ENCODE peak calls at places on chromosomes 1 and 21, in five cellular contexts. X is ovary; W is heart left ventricle; T is CD8-positive, alpha-beta T cell; M is thoracic aorta. N is an unnamed sample.

GRCh38 chr1:220336391-220337065 is 64.3 kb upstream of the RAB3GAP2 start:
- DNase-seq in X (no peak), T (no peak), M (no peak), W (no peak), N (no peak)

GRCh38 chr1:2834741-2835564 is 33.5 kb upstream of the TTC34 start:
- DNase-seq in M (no peak), X (no peak), W (no peak), T (no peak), N (no peak)

GRCh38 chr1:218345673-218346390 is 696 bp downstream of the TGFB2 start:
- DNase-seq in M (no peak), T (peak; percentile 14), X (peak; percentile 75), W (peak; percentile 84), N (peak; percentile 77)

GRCh38 chr1:150976879-150977694 is 2.5 kb upstream of the CERS2 start:
- DNase-seq in X (peak; percentile 49), M (peak; percentile 77), T (peak; percentile 81), W (peak; percentile 92), N (peak; percentile 94)

GRCh38 chr1:168372307-168372706 is 91.6 kb downstream of the TBX19 start:
- DNase-seq in T (no peak), X (no peak), M (no peak), W (no peak), N (no peak)

GRCh38 chr1:7625401-7625800 is 145.7 kb upstream of the VAMP3 start:
- DNase-seq in M (no peak), X (no peak), W (peak; percentile 53), T (no peak), N (no peak)

GRCh38 chr1:151513626-151514101 is 2.5 kb downstream of the CGN start:
- DNase-seq in W (no peak), M (no peak), X (no peak), T (no peak), N (no peak)

GRCh38 chr1:183198463-183198862 is 12.4 kb downstream of the LAMC2 start:
- DNase-seq in W (no peak), M (no peak), T (no peak), X (no peak), N (peak; percentile 70)

GRCh38 chr1:91397605-91398004 is 7.0 kb downstream of the HFM1 start:
- DNase-seq in T (no peak), M (no peak), W (no peak), X (no peak), N (no peak)

GRCh38 chr1:174640783-174641182 is 193.0 kb downstream of the GPR52 start:
- DNase-seq in W (no peak), X (no peak), T (no peak), M (no peak), N (no peak)

GRCh38 chr1:74733616-74734484 is 898 bp downstream of the TYW3 start:
- DNase-seq in W (no peak), X (no peak), T (peak; percentile 34), M (no peak), N (no peak)

GRCh38 chr1:53142226-53142853 is at the start of gene SLC1A7:
- DNase-seq in T (no peak), M (no peak), X (peak; percentile 6), W (no peak), N (no peak)

GRCh38 chr1:208030320-208031091 is 119.6 kb upstream of the CD34 start:
- DNase-seq in M (no peak), T (no peak), X (peak; percentile 79), W (peak; percentile 83), N (peak; percentile 72)

GRCh38 chr21:27646691-27647090 is 679.8 kb upstream of the ADAMTS5 start:
- DNase-seq in M (no peak), W (no peak), X (no peak), T (no peak), N (no peak)

GRCh38 chr1:3444736-3445135 is 9.7 kb upstream of the ARHGEF16 start:
- DNase-seq in M (no peak), X (no peak), T (no peak), W (no peak), N (peak; percentile 16)

GRCh38 chr1:145962157-145963102 is 1.9 kb downstream of the ANKRD34A start:
- DNase-seq in M (no peak), X (peak; percentile 78), W (peak; percentile 65), T (peak; percentile 30), N (peak; percentile 80)

GRCh38 chr1:163202833-163203451 is at the start of gene RGS5:
- DNase-seq in M (no peak), T (no peak), X (no peak), W (no peak), N (no peak)

GRCh38 chr1:226406401-226406881 is 1.5 kb downstream of the PARP1 start:
- DNase-seq in M (no peak), W (no peak), T (no peak), X (no peak), N (no peak)

GRCh38 chr1:21725738-21726392 is 56.7 kb upstream of the RAP1GAP start:
- DNase-seq in M (no peak), X (no peak), W (no peak), T (no peak), N (no peak)

GRCh38 chr1:24743404-24744211 is 1.6 kb upstream of the CLIC4 start:
- DNase-seq in T (no peak), W (no peak), M (no peak), X (no peak), N (no peak)

GRCh38 chr1:157286646-157287420 is 148.6 kb upstream of the ETV3 start:
- DNase-seq in M (no peak), W (no peak), X (no peak), T (no peak), N (no peak)

DNA sequence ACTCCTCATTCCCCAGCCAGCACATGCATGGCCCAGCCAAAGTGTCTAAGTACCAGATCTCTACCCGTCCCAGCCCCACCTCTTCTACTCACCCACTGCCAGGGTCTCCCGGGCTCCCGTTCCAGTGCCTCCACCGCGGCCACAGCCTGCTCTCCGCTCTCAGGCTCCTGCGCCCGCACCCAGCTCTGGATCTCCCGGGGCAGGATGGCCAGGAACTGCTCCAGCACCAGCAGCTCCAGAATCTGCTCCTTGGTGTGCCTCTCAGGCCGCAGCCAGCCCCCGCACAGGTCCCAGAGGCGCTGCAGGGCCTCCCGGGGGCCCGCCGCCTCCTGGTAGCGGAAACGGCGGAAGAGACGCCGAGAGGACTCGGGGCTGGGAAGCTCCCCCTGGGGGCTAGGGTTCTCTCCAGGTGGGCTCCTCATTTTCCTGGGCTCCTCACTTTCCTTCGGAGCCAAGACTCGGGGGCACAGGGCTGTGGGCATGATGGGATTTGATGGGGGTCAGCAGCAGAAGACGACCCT is 2.5 kb downstream of the ZNF496 start:
- DNase-seq in X (no peak), M (no peak), T (no peak), W (no peak), N (no peak)
- H3K4me1 ChIP-seq in X (peaks cover 9% of the 10 kb centered on the region), M (peaks cover 6% of the 10 kb centered on the region), T (peaks cover 73% of the 10 kb centered on the region), W (peaks cover 36% of the 10 kb centered on the region), N (peaks cover 28% of the 10 kb centered on the region)

GRCh38 chr21:29022141-29022540 is 2.3 kb upstream of the USP16 start:
- DNase-seq in W (no peak), T (no peak), M (no peak), X (no peak), N (no peak)

GRCh38 chr21:29029524-29029923 is 5.1 kb downstream of the USP16 start:
- DNase-seq in M (no peak), W (no peak), X (no peak), T (no peak), N (no peak)

GRCh38 chr21:29025328-29025713 is 853 bp downstream of the USP16 start:
- DNase-seq in T (no peak), X (no peak), M (no peak), W (no peak), N (no peak)

DNA sequence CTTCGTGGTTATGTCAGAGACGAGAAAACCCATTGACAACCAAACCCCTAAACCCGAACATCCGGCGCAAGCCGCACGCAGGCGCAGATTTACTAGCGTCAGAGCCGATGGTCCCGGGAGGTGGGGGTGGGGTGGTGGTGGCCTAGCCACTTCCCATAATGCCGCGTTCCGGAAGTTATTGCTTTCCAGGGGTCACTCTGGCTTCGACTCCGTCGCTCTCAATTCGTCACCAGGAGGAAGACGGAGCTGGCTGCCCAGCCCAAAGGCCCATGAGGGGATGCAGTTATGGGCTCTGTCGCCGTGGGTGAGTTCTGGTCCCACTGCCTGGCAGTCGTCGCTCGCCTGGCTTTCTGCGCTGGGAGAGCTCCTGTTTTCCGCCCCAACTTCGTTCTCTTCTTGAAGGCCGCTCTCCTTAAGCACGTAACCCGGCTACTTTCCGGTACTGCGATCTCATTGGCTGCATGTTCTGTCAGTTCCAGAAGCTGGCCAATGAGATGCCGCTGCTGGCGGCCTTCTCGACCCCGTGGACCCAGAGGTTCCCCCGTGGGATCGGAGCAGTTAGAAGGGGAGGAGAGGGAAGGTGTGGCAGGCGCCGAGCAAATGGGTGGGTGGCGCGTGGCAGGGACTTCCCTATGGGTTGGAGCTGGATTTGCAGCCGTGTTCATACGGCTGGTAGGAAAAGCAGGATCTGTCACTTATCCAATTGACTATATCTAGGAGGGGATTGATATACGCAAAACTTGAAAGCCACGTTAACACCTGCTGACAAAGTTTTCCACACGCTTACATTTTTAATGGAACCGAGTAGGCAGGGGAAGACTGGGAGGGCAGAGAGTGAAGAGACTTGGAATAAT is at the start of gene USP16:
- DNase-seq in X (peak; percentile 96), W (peak; percentile 95), M (peak; percentile 89), T (peak; percentile 94), N (peak; percentile 95)
- TF ChIP-seq CTCF in X (no peak), W (no peak), M (peak; percentile 48), T (no peak), N (peak; percentile 39)

GRCh38 chr1:119987112-119987511 is 82.3 kb downstream of the NOTCH2 start:
- DNase-seq in M (no peak), T (no peak), X (no peak), W (no peak), N (no peak)

GRCh38 chr1:119987689-119988088 is 81.8 kb downstream of the NOTCH2 start:
- DNase-seq in T (no peak), M (no peak), X (no peak), W (no peak), N (no peak)

GRCh38 chr1:119982006-119982405 is 85.7 kb upstream of the ADAM30 start:
- DNase-seq in X (no peak), M (no peak), W (no peak), T (no peak), N (no peak)

GRCh38 chr1:119986007-119986497 is 83.4 kb downstream of the NOTCH2 start:
- DNase-seq in T (no peak), M (no peak), W (no peak), X (no peak), N (no peak)

DNA sequence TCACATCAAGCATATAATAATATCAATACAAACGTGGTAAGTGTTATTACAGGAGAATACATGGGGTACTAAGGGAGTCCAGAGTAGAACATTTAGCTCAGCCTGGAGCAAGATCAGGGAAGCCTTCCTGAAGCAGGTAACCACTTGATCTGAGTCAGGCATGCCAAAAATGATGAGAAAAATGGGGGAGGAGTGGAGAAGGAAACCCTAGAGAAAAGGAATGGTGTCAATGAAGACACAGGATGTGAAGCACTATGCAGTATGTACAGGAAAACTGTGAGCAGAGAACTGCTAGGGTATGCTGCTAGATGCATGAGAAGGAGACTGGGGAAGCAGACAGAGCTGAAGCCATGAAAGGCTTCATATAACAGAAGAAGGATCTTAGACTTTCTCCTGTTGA is 84.7 kb downstream of the NOTCH2 start:
- DNase-seq in X (no peak), T (no peak), M (no peak), W (no peak), N (no peak)
- H3K4me1 ChIP-seq in X (peaks cover 11% of the 10 kb centered on the region), T (peaks cover 28% of the 10 kb centered on the region), M (peaks cover 33% of the 10 kb centered on the region), W (peaks cover 27% of the 10 kb centered on the region), N (peaks cover 21% of the 10 kb centered on the region)

DNA sequence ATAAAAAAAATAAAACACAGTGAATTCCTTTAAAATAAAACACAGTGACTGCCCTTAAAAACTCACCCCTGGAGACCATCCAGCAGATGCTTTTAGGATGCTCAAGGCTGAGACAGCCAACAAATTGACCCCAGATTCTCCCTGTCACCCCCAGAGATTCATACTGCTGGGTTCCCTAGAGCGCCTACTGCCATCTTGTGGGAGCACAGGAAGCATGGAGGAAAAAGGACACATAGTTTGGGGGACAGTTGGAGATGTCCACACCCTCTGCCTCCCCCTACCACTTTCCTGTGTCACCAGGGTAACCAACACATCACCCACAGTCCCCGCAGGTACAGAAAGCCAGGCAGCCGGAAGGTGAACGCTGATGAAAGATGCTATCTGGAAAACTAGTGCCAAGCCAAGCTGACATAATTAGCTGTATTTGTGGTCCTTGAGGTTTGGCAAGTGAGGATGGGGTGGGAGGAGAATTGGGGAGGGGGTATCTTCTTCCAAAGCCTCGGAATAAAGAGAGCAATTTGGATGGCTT is 30.8 kb downstream of the KLHDC7A start:
- DNase-seq in X (no peak), W (no peak), T (no peak), M (no peak), N (no peak)
- TF ChIP-seq CTCF in X (no peak), W (no peak), T (no peak), M (no peak), N (no peak)